ENCODE peak calls at places on chromosomes 1 and 21, in five cellular contexts. M is RWPE1; I is activated CD4-positive, alpha-beta T cell treated with anti-CD3 and anti-CD28 coated beads for 36 hours; Y is heart left ventricle; Q is Calu3. X is an unnamed sample.

GRCh38 chr1:179217943-179218507 is 11.5 kb downstream of the ABL2 start:
- DNase-seq in M (no peak), I (no peak), Y (no peak), Q (no peak), X (peak; percentile 47)

GRCh38 chr1:234093741-234094140 is 189.3 kb downstream of the SLC35F3 start:
- DNase-seq in M (no peak), I (no peak), Y (peak; percentile 56), Q (no peak), X (no peak)

GRCh38 chr1:47837866-47838561 is 159.2 kb downstream of the TRABD2B start:
- DNase-seq in M (no peak), I (no peak), Y (no peak), Q (no peak), X (no peak)

GRCh38 chr1:238451006-238451405 is 560.3 kb upstream of the ZP4 start:
- DNase-seq in M (no peak), I (no peak), Y (no peak), Q (no peak), X (no peak)

GRCh38 chr1:15047237-15047636 is 106.3 kb upstream of the TMEM51 start:
- DNase-seq in M (no peak), I (no peak), Y (no peak), Q (no peak), X (no peak)

GRCh38 chr21:45519182-45519581 is 23.1 kb downstream of the SLC19A1 start:
- DNase-seq in M (no peak), I (no peak), Y (no peak), Q (no peak), X (no peak)

GRCh38 chr1:210233495-210234253 is 1.1 kb downstream of the SERTAD4 start:
- DNase-seq in M (peak; percentile 73), I (peak; percentile 69), Y (peak; percentile 45), Q (peak; percentile 89), X (peak; percentile 87)

GRCh38 chr1:3428899-3429298 is 25.6 kb upstream of the ARHGEF16 start:
- DNase-seq in M (no peak), I (no peak), Y (no peak), Q (no peak), X (no peak)

GRCh38 chr21:23008803-23009202 is 2010.6 kb downstream of the NCAM2 start:
- DNase-seq in M (no peak), I (no peak), Y (no peak), Q (no peak), X (no peak)

GRCh38 chr1:1080951-1081310 is 6.8 kb upstream of the RNF223 start:
- DNase-seq in M (no peak), I (no peak), Y (peak; percentile 19), Q (no peak), X (no peak)

GRCh38 chr1:40861227-40862003 is 748 bp downstream of the CITED4 start:
- DNase-seq in M (peak; percentile 23), I (peak; percentile 63), Y (peak; percentile 48), Q (no peak), X (no peak)

GRCh38 chr1:190754769-190755168 is 277.1 kb upstream of the BRINP3 start:
- DNase-seq in M (peak; percentile 27), I (no peak), Y (no peak), Q (no peak), X (peak; percentile 2)

GRCh38 chr1:77416692-77417450 is 135.1 kb downstream of the AK5 start:
- DNase-seq in M (no peak), I (no peak), Y (no peak), Q (peak; percentile 58), X (peak; percentile 36)

GRCh38 chr1:40049745-40050144 is 9.2 kb downstream of the CAP1 start:
- DNase-seq in M (no peak), I (peak; percentile 48), Y (no peak), Q (no peak), X (no peak)

GRCh38 chr1:156601122-156601830 is at the start of gene GPATCH4:
- DNase-seq in M (peak; percentile 76), I (peak; percentile 89), Y (peak; percentile 79), Q (peak; percentile 75), X (peak; percentile 90)

GRCh38 chr21:26077523-26077922 is 93.0 kb downstream of the APP start:
- DNase-seq in M (no peak), I (no peak), Y (no peak), Q (no peak), X (no peak)

GRCh38 chr1:4600615-4601460 is 53.6 kb upstream of the AJAP1 start:
- DNase-seq in M (no peak), I (no peak), Y (no peak), Q (no peak), X (no peak)

GRCh38 chr1:232786845-232787455 is 18.3 kb upstream of the MAP10 start:
- DNase-seq in M (no peak), I (no peak), Y (no peak), Q (no peak), X (no peak)

GRCh38 chr1:233738850-233739249 is 124.9 kb downstream of the KCNK1 start:
- DNase-seq in M (no peak), I (no peak), Y (no peak), Q (no peak), X (no peak)

GRCh38 chr1:201214461-201214860 is 23.8 kb downstream of the IGFN1 start:
- DNase-seq in M (no peak), I (peak; percentile 18), Y (peak; percentile 3), Q (no peak), X (peak; percentile 20)

GRCh38 chr21:29987762-29988161 is 48.0 kb upstream of the GRIK1 start:
- DNase-seq in M (no peak), I (no peak), Y (no peak), Q (no peak), X (no peak)

GRCh38 chr1:160129966-160130365 is 14.4 kb downstream of the ATP1A2 start:
- DNase-seq in M (no peak), I (no peak), Y (no peak), Q (no peak), X (no peak)

X was measured in M059J.